ENCODE peak calls at places on chromosomes 11 and 22, in seven cellular contexts. P is AG04450, C is psoas muscle, F is epithelial cell of esophagus, N is stomach, T is AG04449, Z is MM.1S. H is an unnamed sample.

GRCh38 chr22:23401111-23401909 is 178.8 kb downstream of the IGLL1 start:
- DNase-seq in C (peak), Z (no peak), P (peak), T (peak), F (peak), N (no peak), H (no peak)

GRCh38 chr11:69144316-69144715 is 11.4 kb upstream of the SMIM38 start:
- DNase-seq in T (no peak), C (no peak), N (no peak), P (no peak), Z (no peak), F (peak), H (no peak)

GRCh38 chr22:35317680-35318290 is 18.1 kb downstream of the TOM1 start:
- DNase-seq in T (no peak), Z (no peak), P (no peak), F (no peak), C (no peak), N (no peak), H (no peak)

GRCh38 chr11:117182551-117182935 is 4.0 kb downstream of the SIDT2 start:
- DNase-seq in P (no peak), Z (no peak), F (no peak), T (no peak), N (peak), C (peak), H (no peak)

GRCh38 chr11:13440100-13440855 is 22.7 kb downstream of the BTBD10 start:
- DNase-seq in C (peak), F (peak), P (peak), T (peak), N (no peak), Z (no peak), H (no peak)

GRCh38 chr22:34055525-34056200 is 135.4 kb upstream of the LARGE1 start:
- DNase-seq in F (peak), P (no peak), Z (peak), T (no peak), C (no peak), N (peak), H (no peak)

GRCh38 chr11:29153078-29153477 is 863.8 kb downstream of the KCNA4 start:
- DNase-seq in F (no peak), N (no peak), C (no peak), T (no peak), Z (no peak), P (no peak), H (no peak)

GRCh38 chr11:116077092-116077491 is 572.9 kb upstream of the CADM1 start:
- DNase-seq in T (no peak), Z (no peak), C (no peak), N (no peak), F (no peak), P (no peak), H (no peak)

GRCh38 chr11:11965192-11965591 is 43.2 kb downstream of the DKK3 start:
- DNase-seq in P (no peak), T (no peak), F (no peak), N (no peak), Z (no peak), C (peak), H (no peak)

GRCh38 chr11:82871646-82872045 is 28.6 kb downstream of the PRCP start:
- DNase-seq in F (no peak), C (no peak), T (no peak), N (no peak), Z (no peak), P (no peak), H (no peak)

GRCh38 chr22:23054531-23055257 is 15.6 kb upstream of the GNAZ start:
- DNase-seq in Z (peak), F (no peak), N (peak), T (no peak), P (no peak), C (no peak), H (peak)

DNA sequence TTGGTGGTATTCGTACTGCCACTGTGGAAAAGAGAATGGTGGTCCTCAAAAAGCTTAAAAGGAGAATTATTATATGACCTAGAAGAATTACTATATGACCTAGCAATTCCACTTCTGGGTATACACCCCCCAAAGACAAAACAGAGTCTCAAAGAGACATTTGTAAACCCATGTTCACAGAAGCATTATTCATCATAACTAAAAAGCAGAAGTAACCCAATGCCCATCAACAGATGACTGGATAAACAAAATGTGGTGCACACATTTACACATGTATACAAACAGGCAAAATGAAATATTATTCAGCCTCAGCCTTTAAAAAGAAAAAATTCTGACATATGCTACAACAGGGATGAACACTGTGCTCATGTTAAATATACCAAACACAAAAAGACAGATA is 89.4 kb downstream of the ARHGAP32 start:
- DNase-seq in F (no peak), P (no peak), Z (no peak), N (no peak), C (no peak), T (no peak), H (no peak)
- TF ChIP-seq CTCF in F (no peak), P (no peak), Z (no peak), N (no peak), C (no peak), T (no peak), H (no peak)

DNA sequence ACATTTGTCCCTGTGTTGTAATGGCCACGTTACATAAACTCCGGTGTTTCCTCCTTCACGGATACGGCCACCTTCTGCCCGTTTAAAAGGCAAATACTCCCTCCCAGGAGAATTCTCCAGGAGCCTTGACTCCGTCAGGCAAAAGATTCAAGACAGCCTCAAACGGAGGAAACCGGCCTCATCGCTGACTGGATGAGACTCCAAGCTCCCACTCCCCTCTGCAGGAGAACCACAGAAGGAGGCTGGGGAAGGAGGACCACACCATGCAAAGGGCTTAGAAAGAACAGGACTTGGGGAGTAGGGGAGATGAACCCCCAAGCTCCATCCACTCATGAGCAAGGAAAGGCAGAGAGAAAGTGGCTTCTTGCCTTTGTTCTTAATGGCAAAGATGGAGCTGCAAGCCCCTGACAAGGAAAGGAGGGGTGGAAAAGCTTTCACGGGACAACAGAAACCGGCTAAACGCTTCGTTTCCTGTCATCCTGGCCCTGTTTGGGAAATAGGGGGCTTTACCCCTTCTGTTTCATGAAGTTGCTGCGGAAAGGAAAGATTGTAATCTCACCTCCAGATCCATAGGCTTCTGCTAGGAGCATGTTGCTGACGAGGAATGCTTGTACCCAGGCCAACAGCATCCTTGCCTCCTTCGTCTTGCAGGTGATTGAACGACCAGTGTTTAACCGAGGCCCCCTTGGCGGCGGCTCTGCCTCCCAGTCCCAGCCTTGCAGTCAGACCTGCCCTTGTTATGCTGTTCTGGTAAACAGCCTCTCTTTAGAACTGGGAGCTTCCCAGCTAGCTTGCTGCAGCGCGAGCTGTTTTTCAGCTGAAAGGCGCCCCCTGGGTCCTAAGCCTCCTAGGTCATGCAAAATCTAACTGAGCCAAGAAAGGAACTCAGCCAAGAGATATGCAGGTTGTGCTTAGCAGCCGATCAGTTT is at the start of gene PIK3IP1:
- DNase-seq in T (no peak), Z (peak), F (peak), N (peak), P (peak), C (peak), H (peak)
- TF ChIP-seq CTCF in T (peak), Z (peak), F (peak), N (peak), P (peak), C (peak), H (peak)

GRCh38 chr11:123493393-123494063 is 63.5 kb downstream of the GRAMD1B start:
- DNase-seq in T (no peak), F (peak), C (no peak), Z (no peak), P (no peak), N (no peak), H (no peak)

GRCh38 chr11:123487157-123487744 is 57.2 kb downstream of the GRAMD1B start:
- DNase-seq in C (no peak), N (no peak), P (no peak), F (peak), T (no peak), Z (no peak), H (no peak)

GRCh38 chr11:123491241-123491640 is 61.2 kb downstream of the GRAMD1B start:
- DNase-seq in T (no peak), F (no peak), P (no peak), C (no peak), N (no peak), Z (no peak), H (no peak)

GRCh38 chr11:123494195-123495050 is 64.4 kb downstream of the GRAMD1B start:
- DNase-seq in P (peak), F (peak), T (no peak), N (no peak), C (no peak), Z (no peak), H (no peak)

GRCh38 chr11:123490527-123490926 is 60.5 kb downstream of the GRAMD1B start:
- DNase-seq in T (no peak), Z (no peak), F (no peak), P (no peak), N (no peak), C (no peak), H (no peak)
- TF ChIP-seq CTCF in T (no peak), Z (no peak), F (no peak), P (no peak), N (no peak), C (no peak), H (no peak)

DNA sequence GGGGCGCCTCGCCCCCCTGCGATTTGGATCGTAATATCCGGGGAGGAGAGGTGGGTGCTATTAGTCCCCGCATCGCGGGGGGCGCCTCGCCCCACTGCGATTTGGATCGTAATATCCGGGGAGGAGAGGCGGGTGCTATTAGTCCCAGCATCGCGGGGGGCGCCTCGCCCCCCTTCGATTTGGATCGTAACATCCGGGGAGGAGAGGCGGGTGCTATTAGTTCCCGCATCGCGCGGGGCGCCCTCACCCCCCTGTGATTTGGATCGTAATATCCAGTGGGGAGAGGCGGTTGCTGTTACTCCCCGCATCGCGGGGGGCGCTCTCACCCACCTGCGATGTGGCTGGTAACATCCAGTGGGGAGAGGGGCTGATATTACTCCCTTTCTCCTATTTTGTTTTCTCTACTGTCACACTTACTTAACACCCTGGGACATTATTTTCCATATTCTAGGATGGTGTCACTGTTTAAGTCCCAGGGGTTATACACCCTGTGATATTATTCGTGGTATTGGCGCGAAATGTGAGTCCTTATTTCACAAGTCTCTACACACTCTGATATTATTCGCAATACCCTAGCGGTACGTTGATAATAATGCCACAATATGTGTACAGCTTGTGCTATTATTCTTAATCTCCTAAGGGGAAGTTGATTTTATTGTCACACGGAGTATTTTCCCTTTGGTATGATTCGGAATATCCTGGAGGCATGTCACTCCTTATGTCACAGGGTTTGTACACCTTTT is 57.8 kb upstream of the ALDH3B2 start:
- DNase-seq in N (no peak), T (no peak), Z (no peak), P (no peak), C (peak), F (no peak), H (peak)
- TF ChIP-seq CTCF in N (no peak), T (peak), Z (peak), P (peak), C (no peak), F (peak), H (peak)

DNA sequence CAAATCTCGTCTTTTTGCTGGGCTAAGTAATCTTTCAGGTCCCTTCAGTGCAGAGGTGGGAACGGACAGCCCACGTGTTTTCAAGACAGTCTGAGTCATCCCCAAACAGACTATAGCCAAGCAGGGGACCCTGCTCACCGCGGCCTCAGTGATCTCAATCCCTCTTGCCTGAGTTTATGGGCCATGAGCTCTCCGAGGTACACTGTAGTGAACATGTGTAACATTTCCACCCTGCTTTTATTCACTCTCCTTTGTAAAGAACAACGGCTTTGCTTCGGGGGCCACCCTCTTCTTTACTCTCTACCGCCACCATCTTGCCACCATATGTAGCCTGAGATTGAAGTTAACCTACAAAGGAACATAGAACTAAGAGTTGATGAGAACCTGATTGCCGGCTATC is 11.5 kb upstream of the KCTD14 start:
- DNase-seq in T (no peak), F (no peak), Z (no peak), P (no peak), C (no peak), N (no peak), H (no peak)
- TF ChIP-seq CTCF in T (no peak), F (no peak), Z (no peak), P (no peak), C (no peak), N (no peak), H (no peak)

GRCh38 chr22:45087802-45088201 is 75.9 kb upstream of the NUP50 start:
- DNase-seq in F (no peak), T (no peak), N (no peak), P (no peak), Z (no peak), C (no peak), H (no peak)

GRCh38 chr22:45091254-45091854 is 72.4 kb upstream of the NUP50 start:
- DNase-seq in T (no peak), N (no peak), Z (no peak), C (no peak), P (no peak), F (no peak), H (no peak)

GRCh38 chr22:45094081-45094720 is 69.5 kb upstream of the NUP50 start:
- DNase-seq in Z (no peak), T (no peak), N (no peak), P (no peak), C (no peak), F (no peak), H (no peak)

GRCh38 chr22:45092644-45093043 is 71.1 kb upstream of the NUP50 start:
- DNase-seq in T (no peak), F (no peak), C (no peak), Z (no peak), P (no peak), N (no peak), H (no peak)

DNA sequence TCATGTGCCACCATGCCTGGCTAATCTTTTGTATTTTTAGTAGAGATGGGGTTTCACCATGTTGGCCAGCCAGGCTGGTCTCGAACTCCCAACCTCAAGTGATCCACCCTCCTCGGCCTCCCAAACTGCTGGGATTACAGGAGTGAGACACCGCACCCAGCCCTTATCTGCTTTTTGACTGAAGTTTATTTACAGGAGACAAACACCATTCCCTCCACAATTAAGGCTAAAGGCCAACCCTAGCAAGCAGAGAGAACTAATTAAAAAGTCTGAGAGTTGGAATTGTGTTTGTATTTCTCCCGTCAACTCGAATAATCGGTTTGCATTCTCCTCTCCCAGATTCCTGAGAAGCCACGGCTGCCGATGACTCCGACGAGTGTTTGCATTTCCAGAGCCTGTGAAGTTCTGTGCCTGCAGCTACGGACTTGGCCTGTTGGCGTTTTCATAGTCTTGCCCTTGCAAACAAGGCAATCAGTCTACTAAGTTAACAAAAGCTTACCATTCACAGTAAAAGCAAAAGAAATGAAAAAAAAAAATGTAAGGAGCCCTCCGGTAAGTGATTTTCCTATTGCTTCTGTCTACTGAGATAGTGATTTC is 73.3 kb upstream of the NUP50 start:
- DNase-seq in C (no peak), F (peak), T (no peak), P (no peak), N (peak), Z (no peak), H (no peak)
- TF ChIP-seq CTCF in C (no peak), F (no peak), T (no peak), P (peak), N (no peak), Z (no peak), H (no peak)

GRCh38 chr11:109644158-109644557 is 222.2 kb downstream of the C11orf87 start:
- DNase-seq in N (no peak), P (no peak), Z (no peak), C (no peak), F (no peak), T (no peak), H (no peak)
- TF ChIP-seq CTCF in N (no peak), P (no peak), Z (no peak), C (no peak), F (no peak), T (no peak), H (no peak)

DNA sequence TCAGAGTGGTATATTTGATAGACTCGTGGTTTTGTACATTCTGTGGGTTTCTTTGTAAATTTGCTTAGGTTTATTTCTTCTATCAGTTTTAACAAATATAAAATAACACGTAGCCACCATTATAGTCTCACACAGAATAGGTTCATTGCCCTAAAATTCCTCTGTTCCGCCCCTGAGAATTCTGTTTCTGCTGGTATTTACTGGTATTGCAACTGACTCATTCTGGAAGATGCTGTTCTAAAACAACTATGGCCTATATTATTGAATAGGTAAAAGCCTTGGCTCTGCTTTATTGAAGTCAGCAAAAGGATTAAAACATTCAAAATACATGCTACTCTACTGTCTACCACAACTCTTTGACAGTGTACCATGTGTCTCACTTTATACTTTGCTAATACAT is 119.1 kb upstream of the CHORDC1 start:
- DNase-seq in F (no peak), N (no peak), P (no peak), C (no peak), T (no peak), Z (no peak), H (no peak)
- TF ChIP-seq CTCF in F (no peak), N (no peak), P (no peak), C (no peak), T (no peak), Z (no peak), H (no peak)

DNA sequence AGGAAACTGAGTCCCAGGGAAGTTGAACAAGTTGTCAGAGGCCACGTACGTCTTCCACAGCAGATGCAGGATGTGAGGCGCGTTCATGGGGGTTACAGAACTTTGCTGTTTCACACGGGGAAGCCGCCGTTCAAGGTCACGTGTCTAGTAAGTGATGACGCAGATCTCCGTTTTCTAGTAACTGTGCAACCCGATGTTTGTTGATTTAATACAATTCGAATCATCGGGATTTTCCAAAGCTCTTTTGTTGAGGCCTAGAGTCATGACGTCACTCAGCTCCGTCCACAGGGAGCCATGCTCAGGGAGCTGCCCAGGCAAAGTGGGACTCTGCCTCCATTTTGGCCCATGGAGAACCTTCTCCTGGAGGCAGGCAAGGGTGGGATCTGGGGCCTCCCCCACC is 1121.8 kb downstream of the TBC1D22A start:
- DNase-seq in Z (no peak), P (no peak), F (no peak), T (no peak), N (no peak), C (no peak), H (no peak)
- TF ChIP-seq CTCF in Z (no peak), P (no peak), F (no peak), T (no peak), N (no peak), C (no peak), H (no peak)

H was measured in GM20000.